ENCODE peak calls at places on chromosomes 13 and 19, in six cellular contexts. One of them, this sample, is unnamed.

GRCh38 chr13:45623516-45624090 is 8.1 kb upstream of the ERICH6B start:
- DNase-seq in heart left ventricle: no peak
- DNase-seq in stimulated activated CD8-positive, alpha-beta memory T cell treated with anti-CD3 and anti-CD28 coated beads, Interleukin-15, amount 100 ng/mL, for 24 hours: no peak
- DNase-seq in brain pericyte: no peak
- DNase-seq in HuH-7: peak
- DNase-seq in neural progenitor cell: peak
- DNase-seq in this sample: peak

GRCh38 chr19:33868821-33869412 is 72.2 kb downstream of the KCTD15 start:
- DNase-seq in heart left ventricle: peak
- DNase-seq in neural progenitor cell: peak
- DNase-seq in brain pericyte: no peak
- DNase-seq in stimulated activated CD8-positive, alpha-beta memory T cell treated with anti-CD3 and anti-CD28 coated beads, Interleukin-15, amount 100 ng/mL, for 24 hours: no peak
- DNase-seq in HuH-7: no peak
- DNase-seq in this sample: no peak

GRCh38 chr19:41427647-41428480 is 690 bp upstream of the B3GNT8 start:
- DNase-seq in stimulated activated CD8-positive, alpha-beta memory T cell treated with anti-CD3 and anti-CD28 coated beads, Interleukin-15, amount 100 ng/mL, for 24 hours: peak
- DNase-seq in heart left ventricle: no peak
- DNase-seq in HuH-7: no peak
- DNase-seq in brain pericyte: no peak
- DNase-seq in neural progenitor cell: peak
- DNase-seq in this sample: peak

GRCh38 chr13:23617551-23618014 is 47.4 kb downstream of the TNFRSF19 start:
- DNase-seq in heart left ventricle: no peak
- DNase-seq in neural progenitor cell: no peak
- DNase-seq in stimulated activated CD8-positive, alpha-beta memory T cell treated with anti-CD3 and anti-CD28 coated beads, Interleukin-15, amount 100 ng/mL, for 24 hours: no peak
- DNase-seq in brain pericyte: no peak
- DNase-seq in HuH-7: no peak
- DNase-seq in this sample: peak

GRCh38 chr13:30132623-30133553 is 174.5 kb downstream of the KATNAL1 start:
- DNase-seq in stimulated activated CD8-positive, alpha-beta memory T cell treated with anti-CD3 and anti-CD28 coated beads, Interleukin-15, amount 100 ng/mL, for 24 hours: peak
- DNase-seq in HuH-7: peak
- DNase-seq in heart left ventricle: peak
- DNase-seq in neural progenitor cell: peak
- DNase-seq in brain pericyte: peak
- DNase-seq in this sample: peak

GRCh38 chr19:47438793-47439220 is 19.5 kb upstream of the MEIS3 start:
- DNase-seq in HuH-7: no peak
- DNase-seq in brain pericyte: no peak
- DNase-seq in neural progenitor cell: no peak
- DNase-seq in heart left ventricle: peak
- DNase-seq in stimulated activated CD8-positive, alpha-beta memory T cell treated with anti-CD3 and anti-CD28 coated beads, Interleukin-15, amount 100 ng/mL, for 24 hours: no peak
- DNase-seq in this sample: no peak

GRCh38 chr19:29971648-29972047 is 29.6 kb downstream of the URI1 start:
- DNase-seq in brain pericyte: no peak
- DNase-seq in HuH-7: no peak
- DNase-seq in heart left ventricle: no peak
- DNase-seq in neural progenitor cell: no peak
- DNase-seq in stimulated activated CD8-positive, alpha-beta memory T cell treated with anti-CD3 and anti-CD28 coated beads, Interleukin-15, amount 100 ng/mL, for 24 hours: no peak
- DNase-seq in this sample: peak

GRCh38 chr13:112716841-112717520 is 27.1 kb downstream of the ATP11A start:
- DNase-seq in stimulated activated CD8-positive, alpha-beta memory T cell treated with anti-CD3 and anti-CD28 coated beads, Interleukin-15, amount 100 ng/mL, for 24 hours: no peak
- DNase-seq in neural progenitor cell: no peak
- DNase-seq in brain pericyte: no peak
- DNase-seq in HuH-7: no peak
- DNase-seq in heart left ventricle: no peak
- DNase-seq in this sample: no peak

GRCh38 chr19:44517146-44517545 is 12.3 kb downstream of the CEACAM20 start:
- DNase-seq in HuH-7: no peak
- DNase-seq in neural progenitor cell: no peak
- DNase-seq in stimulated activated CD8-positive, alpha-beta memory T cell treated with anti-CD3 and anti-CD28 coated beads, Interleukin-15, amount 100 ng/mL, for 24 hours: no peak
- DNase-seq in brain pericyte: no peak
- DNase-seq in heart left ventricle: no peak
- DNase-seq in this sample: no peak

GRCh38 chr19:2309734-2310362 is 1.9 kb upstream of the LINGO3 start:
- DNase-seq in stimulated activated CD8-positive, alpha-beta memory T cell treated with anti-CD3 and anti-CD28 coated beads, Interleukin-15, amount 100 ng/mL, for 24 hours: no peak
- DNase-seq in heart left ventricle: no peak
- DNase-seq in HuH-7: no peak
- DNase-seq in brain pericyte: no peak
- DNase-seq in neural progenitor cell: no peak
- DNase-seq in this sample: no peak

GRCh38 chr19:14758816-14759215 is 19.5 kb downstream of the ADGRE2 start:
- DNase-seq in HuH-7: no peak
- DNase-seq in heart left ventricle: no peak
- DNase-seq in neural progenitor cell: peak
- DNase-seq in stimulated activated CD8-positive, alpha-beta memory T cell treated with anti-CD3 and anti-CD28 coated beads, Interleukin-15, amount 100 ng/mL, for 24 hours: no peak
- DNase-seq in brain pericyte: no peak
- DNase-seq in this sample: no peak

GRCh38 chr19:4014541-4015491 is 7.3 kb downstream of the PIAS4 start:
- DNase-seq in brain pericyte: no peak
- DNase-seq in neural progenitor cell: peak
- DNase-seq in HuH-7: no peak
- DNase-seq in stimulated activated CD8-positive, alpha-beta memory T cell treated with anti-CD3 and anti-CD28 coated beads, Interleukin-15, amount 100 ng/mL, for 24 hours: no peak
- DNase-seq in heart left ventricle: peak
- DNase-seq in this sample: no peak